ENCODE peak calls at places on chromosomes 5 and 9, in seven cellular contexts. L is GM10248; M is stimulated activated CD8-positive, alpha-beta memory T cell treated with anti-CD3 and anti-CD28 coated beads, Interleukin-12 subunit alpha, Interleukin-12 subunit beta, amount 100 ng/mL, for 1 hour; V is endodermal cell; S is stimulated activated naive CD8-positive, alpha-beta T cell treated with anti-CD3 and anti-CD28 coated beads, Interleukin-15, Interleukin-2, amounts not matched to agents 100 U/mL and 50 U/mL, for 24 hours; X is GM19239; Z is endothelial cell. P is an unnamed sample.

GRCh38 chr5:144333336-144333920 is 162.8 kb downstream of the KCTD16 start:
- DNase-seq in S (no peak), Z (no peak), V (no peak), M (no peak), X (no peak), L (no peak), P (no peak)

GRCh38 chr9:26326473-26327044 is 566.0 kb downstream of the CAAP1 start:
- DNase-seq in V (peak; percentile 81), S (peak; percentile 4), M (no peak), L (peak; percentile 21), X (peak; percentile 1), Z (peak; percentile 50), P (no peak)

GRCh38 chr9:1457460-1457859 is 407.3 kb downstream of the DMRT2 start:
- DNase-seq in Z (no peak), V (no peak), M (no peak), L (no peak), X (no peak), S (no peak), P (no peak)

GRCh38 chr9:89153618-89154017 is 25.0 kb downstream of the SHC3 start:
- DNase-seq in X (no peak), M (no peak), L (no peak), S (peak; percentile 28), V (no peak), Z (no peak), P (no peak)

GRCh38 chr5:6125781-6126180 is 252.6 kb downstream of the MED10 start:
- DNase-seq in X (no peak), V (no peak), Z (no peak), L (no peak), S (no peak), M (no peak), P (no peak)

GRCh38 chr5:17224858-17225436 is 7.5 kb downstream of the BASP1 start:
- DNase-seq in S (no peak), M (no peak), L (peak; percentile 32), Z (no peak), V (no peak), X (no peak), P (no peak)

GRCh38 chr5:75037106-75037505 is 15.3 kb downstream of the GCNT4 start:
- DNase-seq in M (no peak), S (peak; percentile 37), L (no peak), Z (no peak), X (no peak), V (peak; percentile 73), P (no peak)

GRCh38 chr5:150044334-150044681 is 42.0 kb downstream of the CSF1R start:
- DNase-seq in V (no peak), X (no peak), S (no peak), Z (no peak), M (no peak), L (no peak), P (no peak)

GRCh38 chr5:142869883-142870282 is 99.7 kb downstream of the ARHGAP26 start:
- DNase-seq in S (no peak), Z (no peak), L (no peak), X (no peak), M (no peak), V (no peak), P (no peak)

GRCh38 chr5:15452030-15452429 is 48.0 kb upstream of the FBXL7 start:
- DNase-seq in S (no peak), V (no peak), M (no peak), X (no peak), L (no peak), Z (no peak), P (no peak)

GRCh38 chr5:179668404-179668803 is 12.4 kb downstream of the CBY3 start:
- DNase-seq in S (peak; percentile 27), M (no peak), L (peak; percentile 51), V (peak; percentile 93), X (no peak), Z (peak; percentile 71), P (no peak)

GRCh38 chr5:132067451-132067850 is 6.1 kb upstream of the CSF2 start:
- DNase-seq in V (no peak), Z (no peak), M (no peak), X (no peak), L (no peak), S (no peak), P (no peak)

GRCh38 chr5:75058986-75059508 is 6.7 kb upstream of the GCNT4 start:
- DNase-seq in X (no peak), S (no peak), Z (no peak), L (no peak), V (no peak), M (no peak), P (no peak)

GRCh38 chr9:32841314-32841713 is 58.0 kb downstream of the TMEM215 start:
- DNase-seq in L (no peak), V (no peak), S (no peak), Z (no peak), X (no peak), M (no peak), P (no peak)

GRCh38 chr5:180553530-180553929 is 37.8 kb downstream of the SCGB3A1 start:
- DNase-seq in S (no peak), V (no peak), M (no peak), X (no peak), L (no peak), Z (no peak), P (no peak)

GRCh38 chr9:137556069-137556838 is 4.6 kb downstream of the MRPL41 start:
- DNase-seq in M (no peak), V (no peak), L (no peak), Z (no peak), X (no peak), S (no peak), P (no peak)

GRCh38 chr9:69580582-69580945 is 91.6 kb downstream of the APBA1 start:
- DNase-seq in M (no peak), S (no peak), L (no peak), Z (no peak), V (no peak), X (no peak), P (no peak)

GRCh38 chr9:121912812-121913627 is 180.1 kb downstream of the TTLL11 start:
- DNase-seq in Z (no peak), X (no peak), V (no peak), S (no peak), L (no peak), M (no peak), P (no peak)

GRCh38 chr5:72166070-72166979 is 59.0 kb downstream of the MAP1B start:
- DNase-seq in V (peak; percentile 61), M (no peak), X (no peak), L (no peak), S (no peak), Z (peak; percentile 27), P (no peak)

GRCh38 chr9:88583901-88584596 is 49.1 kb downstream of the NXNL2 start:
- DNase-seq in V (no peak), L (no peak), S (no peak), M (no peak), Z (no peak), X (no peak), P (no peak)

GRCh38 chr9:88536951-88537742 is 2.2 kb downstream of the NXNL2 start:
- DNase-seq in M (no peak), S (no peak), V (no peak), X (no peak), Z (no peak), L (no peak), P (no peak)

GRCh38 chr9:110655723-110656641 is 12.6 kb upstream of the MUSK start:
- DNase-seq in L (no peak), S (no peak), M (no peak), Z (no peak), V (no peak), X (no peak), P (no peak)

GRCh38 chr9:38062498-38063362 is 6.3 kb downstream of the SHB start:
- DNase-seq in Z (no peak), L (no peak), S (no peak), V (peak; percentile 40), X (no peak), M (no peak), P (no peak)

GRCh38 chr5:5882706-5883105 is 460.2 kb downstream of the ICE1 start:
- DNase-seq in Z (no peak), X (no peak), L (no peak), V (no peak), S (no peak), M (no peak), P (no peak)

GRCh38 chr5:14551211-14551610 is 30.4 kb upstream of the OTULINL start:
- DNase-seq in X (no peak), M (no peak), S (no peak), V (no peak), Z (no peak), L (no peak), P (no peak)

GRCh38 chr5:31366941-31367340 is 165.0 kb downstream of the DROSHA start:
- DNase-seq in V (no peak), Z (no peak), S (no peak), L (no peak), M (no peak), X (no peak), P (no peak)

GRCh38 chr5:9505215-9505614 is 40.7 kb downstream of the SEMA5A start:
- DNase-seq in X (no peak), L (no peak), M (no peak), S (no peak), V (no peak), Z (no peak), P (no peak)

GRCh38 chr5:95599252-95599651 is 20.6 kb upstream of the GPR150 start:
- DNase-seq in S (no peak), V (no peak), Z (no peak), M (no peak), X (no peak), L (no peak), P (no peak)

GRCh38 chr9:115106001-115106400 is 12.0 kb downstream of the TNC start:
- DNase-seq in Z (no peak), M (no peak), X (no peak), V (no peak), S (no peak), L (no peak), P (no peak)

GRCh38 chr9:90020277-90020871 is 415.6 kb downstream of the GADD45G start:
- DNase-seq in V (no peak), Z (no peak), L (no peak), M (no peak), S (no peak), X (no peak), P (peak; percentile 45)

GRCh38 chr9:94554439-94555331 is at the start of gene PCAT7:
- DNase-seq in M (no peak), V (peak; percentile 94), S (peak; percentile 43), X (no peak), Z (peak; percentile 83), L (peak; percentile 52), P (no peak)

GRCh38 chr5:1189269-1189668 is 12.1 kb upstream of the SLC6A19 start:
- DNase-seq in S (no peak), L (no peak), Z (no peak), V (no peak), X (no peak), M (no peak), P (no peak)

GRCh38 chr5:143051244-143052058 is 281.3 kb downstream of the ARHGAP26 start:
- DNase-seq in V (no peak), S (no peak), M (no peak), L (no peak), Z (no peak), X (no peak), P (no peak)

GRCh38 chr9:130243015-130243881 is 22.3 kb upstream of the HMCN2 start:
- DNase-seq in M (peak; percentile 72), S (peak; percentile 86), V (peak; percentile 97), Z (peak; percentile 81), L (peak; percentile 82), X (peak; percentile 79), P (peak; percentile 87)